ENCODE peak calls at places on chromosome 7, in seven cellular contexts. One of them, this sample, is unnamed.

GRCh38 chr7:152050547-152050971 is 25.1 kb downstream of the GALNT11 start:
- DNase-seq in adipocyte: peak
- DNase-seq in NCI-H1092: no peak
- DNase-seq in lower lobe of right lung: no peak
- DNase-seq in activated T-helper 1 cell treated with anti-CD3 and anti-CD28 coated beads, Interleukin-2, amount 50 U/mL, for 16 hours: no peak
- DNase-seq in NCI-H1105: no peak
- DNase-seq in EH: peak
- DNase-seq in this sample: no peak

GRCh38 chr7:40199076-40199802 is 64.4 kb downstream of the SUGCT start:
- DNase-seq in adipocyte: peak
- DNase-seq in NCI-H1092: no peak
- DNase-seq in lower lobe of right lung: no peak
- DNase-seq in activated T-helper 1 cell treated with anti-CD3 and anti-CD28 coated beads, Interleukin-2, amount 50 U/mL, for 16 hours: no peak
- DNase-seq in NCI-H1105: no peak
- DNase-seq in EH: peak
- DNase-seq in this sample: no peak

GRCh38 chr7:81161459-81162075 is 242.7 kb upstream of the SEMA3C start:
- DNase-seq in adipocyte: peak
- DNase-seq in NCI-H1092: no peak
- DNase-seq in lower lobe of right lung: no peak
- DNase-seq in activated T-helper 1 cell treated with anti-CD3 and anti-CD28 coated beads, Interleukin-2, amount 50 U/mL, for 16 hours: no peak
- DNase-seq in NCI-H1105: no peak
- DNase-seq in EH: peak
- DNase-seq in this sample: no peak

GRCh38 chr7:138610671-138611170 is 90.4 kb downstream of the SVOPL start:
- DNase-seq in adipocyte: no peak
- DNase-seq in NCI-H1092: no peak
- DNase-seq in lower lobe of right lung: peak
- DNase-seq in activated T-helper 1 cell treated with anti-CD3 and anti-CD28 coated beads, Interleukin-2, amount 50 U/mL, for 16 hours: no peak
- DNase-seq in NCI-H1105: no peak
- DNase-seq in EH: no peak
- DNase-seq in this sample: no peak

GRCh38 chr7:121485457-121486243 is 89.5 kb upstream of the FAM3C start:
- DNase-seq in adipocyte: peak
- DNase-seq in NCI-H1092: no peak
- DNase-seq in lower lobe of right lung: no peak
- DNase-seq in activated T-helper 1 cell treated with anti-CD3 and anti-CD28 coated beads, Interleukin-2, amount 50 U/mL, for 16 hours: no peak
- DNase-seq in NCI-H1105: no peak
- DNase-seq in EH: peak
- DNase-seq in this sample: no peak

GRCh38 chr7:68334613-68335303 is 1263.5 kb upstream of the AUTS2 start:
- DNase-seq in adipocyte: no peak
- DNase-seq in NCI-H1092: no peak
- DNase-seq in lower lobe of right lung: no peak
- DNase-seq in activated T-helper 1 cell treated with anti-CD3 and anti-CD28 coated beads, Interleukin-2, amount 50 U/mL, for 16 hours: no peak
- DNase-seq in NCI-H1105: no peak
- DNase-seq in EH: no peak
- DNase-seq in this sample: no peak

GRCh38 chr7:35257251-35258124 is 3.6 kb upstream of the TBX20 start:
- DNase-seq in adipocyte: no peak
- DNase-seq in NCI-H1092: peak
- DNase-seq in lower lobe of right lung: no peak
- DNase-seq in activated T-helper 1 cell treated with anti-CD3 and anti-CD28 coated beads, Interleukin-2, amount 50 U/mL, for 16 hours: no peak
- DNase-seq in NCI-H1105: no peak
- DNase-seq in EH: no peak
- DNase-seq in this sample: no peak

GRCh38 chr7:102275123-102275703 is 11.5 kb upstream of the SH2B2 start:
- DNase-seq in adipocyte: no peak
- DNase-seq in NCI-H1092: no peak
- DNase-seq in lower lobe of right lung: no peak
- DNase-seq in activated T-helper 1 cell treated with anti-CD3 and anti-CD28 coated beads, Interleukin-2, amount 50 U/mL, for 16 hours: no peak
- DNase-seq in NCI-H1105: no peak
- DNase-seq in EH: no peak
- DNase-seq in this sample: no peak

GRCh38 chr7:88062238-88062637 is 128.2 kb downstream of the ADAM22 start:
- DNase-seq in adipocyte: no peak
- DNase-seq in NCI-H1092: no peak
- DNase-seq in lower lobe of right lung: no peak
- DNase-seq in activated T-helper 1 cell treated with anti-CD3 and anti-CD28 coated beads, Interleukin-2, amount 50 U/mL, for 16 hours: no peak
- DNase-seq in NCI-H1105: no peak
- DNase-seq in EH: no peak
- DNase-seq in this sample: no peak

GRCh38 chr7:95440394-95441038 is 5.7 kb upstream of the PON2 start:
- DNase-seq in adipocyte: no peak
- DNase-seq in NCI-H1092: no peak
- DNase-seq in lower lobe of right lung: no peak
- DNase-seq in activated T-helper 1 cell treated with anti-CD3 and anti-CD28 coated beads, Interleukin-2, amount 50 U/mL, for 16 hours: no peak
- DNase-seq in NCI-H1105: no peak
- DNase-seq in EH: no peak
- DNase-seq in this sample: no peak

GRCh38 chr7:150898475-150899011 is 46.2 kb downstream of the AOC1 start:
- DNase-seq in adipocyte: peak
- DNase-seq in NCI-H1092: peak
- DNase-seq in lower lobe of right lung: peak
- DNase-seq in activated T-helper 1 cell treated with anti-CD3 and anti-CD28 coated beads, Interleukin-2, amount 50 U/mL, for 16 hours: peak
- DNase-seq in NCI-H1105: peak
- DNase-seq in EH: peak
- DNase-seq in this sample: peak

GRCh38 chr7:99685129-99685758 is 5.4 kb upstream of the CYP3A5 start:
- DNase-seq in adipocyte: no peak
- DNase-seq in NCI-H1092: no peak
- DNase-seq in lower lobe of right lung: no peak
- DNase-seq in activated T-helper 1 cell treated with anti-CD3 and anti-CD28 coated beads, Interleukin-2, amount 50 U/mL, for 16 hours: no peak
- DNase-seq in NCI-H1105: no peak
- DNase-seq in EH: no peak
- DNase-seq in this sample: no peak

GRCh38 chr7:134778941-134779740 is at the start of gene CALD1:
- DNase-seq in adipocyte: peak
- DNase-seq in NCI-H1092: no peak
- DNase-seq in lower lobe of right lung: peak
- DNase-seq in activated T-helper 1 cell treated with anti-CD3 and anti-CD28 coated beads, Interleukin-2, amount 50 U/mL, for 16 hours: no peak
- DNase-seq in NCI-H1105: no peak
- DNase-seq in EH: peak
- DNase-seq in this sample: no peak

GRCh38 chr7:107051376-107051775 is 6.9 kb downstream of the PRKAR2B start:
- DNase-seq in adipocyte: peak
- DNase-seq in NCI-H1092: no peak
- DNase-seq in lower lobe of right lung: no peak
- DNase-seq in activated T-helper 1 cell treated with anti-CD3 and anti-CD28 coated beads, Interleukin-2, amount 50 U/mL, for 16 hours: no peak
- DNase-seq in NCI-H1105: no peak
- DNase-seq in EH: peak
- DNase-seq in this sample: no peak

This sample was measured in central memory CD4-positive, alpha-beta T cell.